ENCODE peak calls at places on chromosomes 6 and 20, in nine cellular contexts. V is lower leg skin; U is psoas muscle; S is SK-N-MC; E is CD8-positive, alpha-beta T cell; Q is fibroblast of the aortic adventitia; D is HFF-Myc; P is H7; J is right cardiac atrium. A is an unnamed sample.

GRCh38 chr6:42410861-42411260 is 40.9 kb downstream of the TRERF1 start:
- DNase-seq in V (no peak), U (no peak), S (no peak), E (no peak), Q (no peak), D (no peak), P (no peak), J (no peak), A (no peak)

GRCh38 chr6:30725713-30726505 is 5.8 kb downstream of the TUBB start:
- DNase-seq in V (no peak), U (no peak), S (no peak), E (no peak), Q (peak), D (no peak), P (peak), J (no peak), A (no peak)

GRCh38 chr20:35326021-35326731 is 34.0 kb upstream of the FAM83C start:
- DNase-seq in V (no peak), U (no peak), S (no peak), E (no peak), Q (no peak), D (no peak), P (no peak), J (no peak), A (no peak)

GRCh38 chr6:110341671-110342304 is 16.4 kb downstream of the METTL24 start:
- DNase-seq in V (no peak), U (no peak), S (no peak), E (no peak), Q (no peak), D (no peak), P (peak), J (no peak), A (no peak)

GRCh38 chr6:142855877-142856606 is 88.9 kb downstream of the HIVEP2 start:
- DNase-seq in V (no peak), U (no peak), S (no peak), E (no peak), Q (no peak), D (no peak), P (no peak), J (no peak), A (no peak)

GRCh38 chr20:18712116-18712515 is 101.5 kb upstream of the SCP2D1 start:
- DNase-seq in V (no peak), U (no peak), S (no peak), E (no peak), Q (no peak), D (no peak), P (no peak), J (no peak), A (no peak)

GRCh38 chr6:155182103-155182502 is 81.7 kb upstream of the CLDN20 start:
- DNase-seq in V (no peak), U (no peak), S (no peak), E (no peak), Q (no peak), D (no peak), P (no peak), J (no peak), A (no peak)

GRCh38 chr20:46175127-46175494 is 57.0 kb downstream of the CD40 start:
- DNase-seq in V (no peak), U (no peak), S (no peak), E (no peak), Q (no peak), D (no peak), P (no peak), J (no peak), A (no peak)

GRCh38 chr20:4922186-4922585 is 79.1 kb downstream of the SLC23A2 start:
- DNase-seq in V (no peak), U (no peak), S (no peak), E (no peak), Q (no peak), D (no peak), P (no peak), J (no peak), A (no peak)

GRCh38 chr6:25042599-25042936 is 106.8 kb upstream of the RIPOR2 start:
- DNase-seq in V (no peak), U (no peak), S (no peak), E (no peak), Q (no peak), D (no peak), P (no peak), J (no peak), A (peak)

GRCh38 chr6:44940367-44940766 is 387.8 kb upstream of the RUNX2 start:
- DNase-seq in V (no peak), U (no peak), S (no peak), E (no peak), Q (no peak), D (no peak), P (no peak), J (no peak), A (no peak)
- H3K4me3 ChIP-seq in V (no peak), U (no peak), S (no peak), E (no peak), Q (no peak), D (no peak), P (no peak), J (no peak), A (no peak)

DNA sequence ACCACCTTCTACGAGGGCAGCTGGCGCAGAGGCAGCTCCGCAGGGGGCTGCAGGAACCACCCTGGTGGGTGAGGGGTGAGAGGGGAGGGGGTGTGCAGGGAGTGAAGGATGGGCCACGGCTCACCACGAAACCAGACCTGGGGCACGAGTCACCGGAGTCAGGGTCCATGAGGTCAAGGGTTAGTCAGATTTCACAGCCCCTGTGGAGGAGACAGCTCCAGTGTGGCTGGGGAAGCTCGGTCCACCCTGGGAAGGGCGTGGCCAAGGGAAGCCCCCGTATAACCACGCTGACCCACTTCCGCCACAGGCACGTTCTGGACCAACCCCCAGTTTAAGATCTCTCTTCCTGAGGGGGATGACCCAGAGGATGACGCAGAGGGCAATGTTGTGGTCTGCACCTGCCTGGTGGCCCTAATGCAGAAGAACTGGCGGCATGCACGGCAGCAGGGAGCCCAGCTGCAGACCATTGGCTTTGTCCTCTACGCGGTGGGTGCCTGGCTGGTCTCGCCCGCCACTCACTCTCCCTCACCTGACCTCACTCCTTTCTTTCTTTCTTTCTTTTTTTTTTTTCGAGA is 18.4 kb downstream of the CAPN11 start:
- DNase-seq in V (no peak), U (no peak), S (no peak), E (peak), Q (no peak), D (no peak), P (peak), J (no peak), A (no peak)
- H3K4me3 ChIP-seq in V (no peak), U (no peak), S (no peak), E (peak), Q (no peak), D (no peak), P (no peak), J (no peak), A (no peak)

GRCh38 chr20:63216849-63217471 is 1.0 kb upstream of the YTHDF1 start:
- DNase-seq in V (no peak), U (no peak), S (no peak), E (no peak), Q (no peak), D (no peak), P (peak), J (peak), A (no peak)
- H3K4me3 ChIP-seq in V (no peak), U (peak), S (peak), E (peak), Q (peak), D (peak), P (peak), J (peak), A (peak)

GRCh38 chr20:50054626-50055511 is 58.1 kb downstream of the UBE2V1 start:
- DNase-seq in V (no peak), U (peak), S (no peak), E (no peak), Q (peak), D (peak), P (peak), J (peak), A (no peak)
- H3K4me3 ChIP-seq in V (no peak), U (no peak), S (peak), E (no peak), Q (no peak), D (no peak), P (no peak), J (no peak), A (no peak)

GRCh38 chr20:62973033-62973745 is 20.7 kb downstream of the SLC17A9 start:
- DNase-seq in V (no peak), U (no peak), S (no peak), E (no peak), Q (no peak), D (no peak), P (peak), J (no peak), A (no peak)
- H3K4me3 ChIP-seq in V (no peak), U (no peak), S (no peak), E (peak), Q (no peak), D (no peak), P (no peak), J (no peak), A (no peak)